ENCODE peak calls at places on chromosome 18, in ten cellular contexts. I, A, U, M, X, L, Z, K, V and C are unnamed samples.

GRCh38 chr18:76686737-76687231 is 135.6 kb upstream of the ZNF236 start:
- DNase-seq in X (peak; percentile 52), V (peak; percentile 79), I (peak; percentile 82), M (no peak), K (peak; percentile 66), Z (no peak), U (peak; percentile 52), A (peak; percentile 42), L (peak; percentile 67), C (no peak)

GRCh38 chr18:47737198-47737830 is 193.1 kb downstream of the SMAD2 start:
- DNase-seq in A (no peak), I (no peak), K (no peak), U (no peak), X (no peak), M (no peak), L (no peak), V (peak; percentile 38), Z (no peak), C (no peak)

GRCh38 chr18:79657342-79657996 is 22.1 kb upstream of the CTDP1 start:
- DNase-seq in U (no peak), A (no peak), I (peak; percentile 52), L (no peak), K (no peak), V (no peak), M (no peak), X (no peak), Z (no peak), C (no peak)

GRCh38 chr18:10015941-10016819 is 102.4 kb downstream of the VAPA start:
- DNase-seq in X (no peak), L (no peak), A (no peak), K (no peak), U (no peak), V (no peak), Z (no peak), M (no peak), I (no peak), C (no peak)

GRCh38 chr18:21741511-21742322 is 1.1 kb downstream of the MIB1 start:
- DNase-seq in X (no peak), M (no peak), L (peak; percentile 66), K (peak; percentile 44), A (peak; percentile 21), I (peak; percentile 69), V (no peak), U (peak; percentile 40), Z (no peak), C (peak; percentile 22)

GRCh38 chr18:45253973-45254372 is 361.3 kb upstream of the SLC14A2 start:
- DNase-seq in V (no peak), X (no peak), I (no peak), U (no peak), A (no peak), L (no peak), Z (no peak), M (no peak), K (no peak), C (no peak)

GRCh38 chr18:9755603-9756002 is 47.5 kb downstream of the RAB31 start:
- DNase-seq in V (no peak), Z (no peak), M (peak; percentile 26), L (no peak), K (no peak), I (no peak), A (no peak), U (no peak), X (no peak), C (no peak)

GRCh38 chr18:79511671-79512301 is 116.1 kb downstream of the NFATC1 start:
- DNase-seq in Z (no peak), V (peak; percentile 50), K (no peak), X (peak; percentile 13), U (peak; percentile 5), M (no peak), I (no peak), A (no peak), L (no peak), C (no peak)

GRCh38 chr18:79868811-79869541 is 71.2 kb downstream of the KCNG2 start:
- DNase-seq in U (no peak), M (no peak), K (no peak), V (no peak), I (no peak), X (peak; percentile 6), A (no peak), Z (no peak), L (no peak), C (no peak)

GRCh38 chr18:77078671-77079070 is 53.9 kb downstream of the MBP start:
- DNase-seq in X (no peak), U (no peak), I (no peak), A (no peak), K (no peak), M (no peak), V (no peak), Z (no peak), L (no peak), C (no peak)

GRCh38 chr18:79393181-79393598 is 2.5 kb upstream of the NFATC1 start:
- DNase-seq in A (no peak), V (peak; percentile 66), I (peak; percentile 55), U (no peak), Z (no peak), K (no peak), L (no peak), X (peak; percentile 12), M (no peak), C (no peak)

GRCh38 chr18:14784133-14784532 is 36.2 kb downstream of the ANKRD30B start:
- DNase-seq in X (no peak), K (no peak), V (no peak), A (no peak), L (no peak), I (no peak), Z (no peak), M (no peak), U (no peak), C (no peak)

GRCh38 chr18:63831080-63831788 is 56.0 kb downstream of the SERPINB7 start:
- DNase-seq in V (no peak), I (no peak), K (no peak), Z (no peak), X (no peak), U (no peak), L (no peak), A (no peak), M (no peak), C (no peak)

GRCh38 chr18:78501251-78501650 is 478.4 kb upstream of the SALL3 start:
- DNase-seq in M (no peak), X (no peak), U (no peak), L (no peak), A (no peak), Z (no peak), K (no peak), I (no peak), V (no peak), C (no peak)

GRCh38 chr18:58567453-58568196 is 61.3 kb downstream of the ALPK2 start:
- DNase-seq in I (no peak), V (no peak), U (no peak), Z (no peak), X (no peak), M (no peak), L (no peak), K (no peak), A (no peak), C (no peak)
- H3K27ac ChIP-seq in I (no peak overlapping the region), V (peak overlapping the region; percentile 83), U (no peak overlapping the region), Z (no peak overlapping the region), X (no peak overlapping the region), M (no peak overlapping the region), L (no peak overlapping the region), K (peak overlapping the region; percentile 90), A (no peak overlapping the region), C (no peak overlapping the region)

GRCh38 chr18:60059216-60059615 is 159.4 kb downstream of the PMAIP1 start:
- DNase-seq in Z (no peak), V (no peak), X (no peak), M (no peak), L (no peak), I (no peak), K (no peak), A (no peak), U (no peak), C (no peak)

GRCh38 chr18:60060578-60060977 is 160.8 kb downstream of the PMAIP1 start:
- DNase-seq in X (no peak), U (no peak), A (no peak), I (no peak), L (no peak), K (no peak), M (no peak), V (no peak), Z (no peak), C (no peak)

GRCh38 chr18:60062396-60062795 is 162.6 kb downstream of the PMAIP1 start:
- DNase-seq in V (no peak), K (no peak), X (no peak), A (no peak), Z (no peak), M (no peak), U (no peak), I (no peak), L (no peak), C (no peak)

GRCh38 chr18:60064271-60064670 is 164.5 kb downstream of the PMAIP1 start:
- DNase-seq in Z (no peak), L (no peak), A (no peak), K (no peak), V (no peak), I (no peak), M (no peak), U (no peak), X (no peak), C (no peak)

GRCh38 chr18:60060026-60060425 is 160.2 kb downstream of the PMAIP1 start:
- DNase-seq in A (no peak), K (no peak), L (no peak), X (no peak), Z (no peak), V (no peak), U (no peak), M (no peak), I (no peak), C (no peak)
- H3K27ac ChIP-seq in A (no peak overlapping the region), K (no peak overlapping the region), L (no peak overlapping the region), X (no peak overlapping the region), Z (no peak overlapping the region), V (no peak overlapping the region), U (no peak overlapping the region), M (peak overlapping the region; percentile 26), I (no peak overlapping the region), C (no peak overlapping the region)

DNA sequence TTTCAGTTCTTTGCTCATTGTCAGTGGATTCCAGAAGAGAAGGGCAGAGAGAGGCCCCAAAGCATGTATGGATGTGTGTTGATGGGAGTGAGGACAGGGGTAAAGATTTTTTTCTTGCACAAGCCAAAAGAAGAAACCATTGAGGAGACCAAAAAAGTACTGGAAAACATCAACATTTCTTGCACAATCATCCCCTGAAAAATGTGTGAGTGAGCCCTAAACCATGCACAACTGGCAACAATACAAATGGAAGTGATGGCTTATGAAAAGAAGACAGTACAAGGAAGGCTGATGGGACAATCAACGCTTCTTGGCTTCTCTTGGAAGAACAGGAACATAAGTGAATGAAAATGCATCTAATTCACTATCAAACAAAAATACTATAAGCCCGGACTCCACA is 5.6 kb upstream of the SMAD7 start:
- DNase-seq in X (no peak), Z (no peak), M (no peak), L (no peak), V (no peak), I (no peak), U (no peak), K (no peak), A (no peak), C (no peak)
- H3K27ac ChIP-seq in X (peak overlapping the region; percentile 75), Z (no peak overlapping the region), M (peak overlapping the region; percentile 78), L (peak overlapping the region; percentile 80), V (peak overlapping the region; percentile 98), I (no peak overlapping the region), U (peak overlapping the region; percentile 78), K (peak overlapping the region; percentile 90), A (no peak overlapping the region), C (no peak overlapping the region)

DNA sequence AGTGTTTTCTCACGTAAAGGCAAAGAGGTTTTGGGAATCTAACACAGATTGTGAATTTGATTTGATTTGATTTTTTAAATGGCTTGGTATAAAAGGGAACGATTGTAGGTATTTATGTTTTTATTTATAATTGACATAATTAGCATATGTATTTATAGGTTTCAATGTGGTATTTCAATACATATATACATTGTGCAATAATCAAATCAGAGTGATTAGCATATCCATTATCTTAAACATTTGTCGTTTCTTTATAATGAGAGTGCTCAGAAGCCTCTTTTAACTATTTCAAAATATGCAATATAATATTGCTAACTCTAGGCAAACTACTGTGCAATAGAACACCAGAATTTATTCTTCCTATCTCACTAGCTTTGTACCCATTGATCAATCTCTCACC is 35.1 kb upstream of the CDH2 start:
- DNase-seq in L (no peak), A (no peak), M (no peak), X (no peak), K (no peak), V (no peak), I (no peak), U (no peak), Z (no peak), C (no peak)
- H3K27ac ChIP-seq in L (no peak overlapping the region), A (no peak overlapping the region), M (no peak overlapping the region), X (no peak overlapping the region), K (no peak overlapping the region), V (no peak overlapping the region), I (no peak overlapping the region), U (no peak overlapping the region), Z (no peak overlapping the region), C (no peak overlapping the region)